ENCODE peak calls at places on chromosomes 11 and 22, in nine cellular contexts. N is stimulated activated CD4-positive, alpha-beta T cell treated with anti-CD3 and anti-CD28 coated beads, Interleukin-4, amount 100 ng/mL, for 48 hours; C is activated CD8-positive, alpha-beta memory T cell treated with anti-CD3 and anti-CD28 coated beads, Interleukin-2, amount 50 U/mL, for 4 hours; X is keratinocyte; V is K562; U is activated T-helper 9 cell treated with anti-CD3 and anti-CD28 coated beads, Interleukin-2, amount 50 U/mL, for 16 hours; E is brain microvascular endothelial cell; A is CD4-positive, alpha-beta T cell; F is HEK293T. L is an unnamed sample.

GRCh38 chr22:35842954-35843353 is 125.3 kb downstream of the APOL5 start:
- DNase-seq in C (no peak), X (no peak), U (no peak), A (no peak), N (no peak), F (peak), E (peak), V (peak), L (no peak)

GRCh38 chr11:74319139-74319538 is 7.7 kb upstream of the P4HA3 start:
- DNase-seq in E (peak), N (no peak), V (no peak), U (no peak), A (no peak), F (no peak), C (no peak), X (peak), L (no peak)

GRCh38 chr22:39954584-39955055 is 5.6 kb upstream of the TMA7B start:
- DNase-seq in E (peak), F (no peak), A (no peak), V (no peak), X (no peak), U (no peak), N (no peak), C (no peak), L (no peak)

GRCh38 chr11:68032003-68032402 is 1.5 kb downstream of the NDUFS8 start:
- DNase-seq in X (no peak), U (no peak), A (no peak), V (no peak), C (no peak), N (no peak), F (no peak), E (no peak), L (no peak)

GRCh38 chr22:48268771-48269552 is 1506.5 kb downstream of the TBC1D22A start:
- DNase-seq in X (no peak), E (no peak), C (no peak), A (no peak), V (no peak), F (no peak), U (no peak), N (no peak), L (no peak)

GRCh38 chr11:58301576-58301975 is 33.5 kb upstream of the OR10W1 start:
- DNase-seq in X (peak), V (no peak), A (no peak), E (peak), F (no peak), C (no peak), N (no peak), U (no peak), L (no peak)

GRCh38 chr11:79663012-79663411 is 222.2 kb upstream of the TENM4 start:
- DNase-seq in A (no peak), E (no peak), V (no peak), C (no peak), X (no peak), F (no peak), U (no peak), N (no peak), L (no peak)

GRCh38 chr22:26561756-26562417 is 28.0 kb downstream of the TPST2 start:
- DNase-seq in X (no peak), A (no peak), N (no peak), C (no peak), F (no peak), V (no peak), E (no peak), U (no peak), L (no peak)

GRCh38 chr11:84261707-84262106 is 975.5 kb upstream of the CCDC90B start:
- DNase-seq in U (no peak), X (no peak), A (no peak), N (no peak), E (no peak), F (no peak), C (no peak), V (no peak), L (no peak)

GRCh38 chr11:46121724-46122477 is 647 bp upstream of the PHF21A start:
- DNase-seq in N (peak), C (peak), X (peak), E (peak), V (peak), U (peak), F (peak), A (peak), L (no peak)

GRCh38 chr11:59778122-59778521 is 22.9 kb downstream of the STX3 start:
- DNase-seq in F (no peak), N (no peak), X (no peak), V (no peak), A (no peak), C (no peak), E (no peak), U (no peak), L (no peak)

GRCh38 chr22:37971475-37972434 is 12.6 kb downstream of the SOX10 start:
- DNase-seq in V (no peak), C (no peak), N (no peak), U (no peak), X (no peak), E (no peak), A (no peak), F (no peak), L (no peak)

GRCh38 chr22:49946612-49947295 is 13.8 kb upstream of the PIM3 start:
- DNase-seq in N (no peak), E (no peak), F (no peak), V (no peak), C (no peak), U (no peak), A (no peak), X (no peak), L (no peak)

GRCh38 chr11:32881286-32881685 is 11.3 kb upstream of the QSER1 start:
- DNase-seq in C (no peak), F (no peak), U (no peak), A (no peak), N (no peak), E (no peak), V (no peak), X (no peak), L (no peak)

GRCh38 chr22:35894937-35895708 is 133.5 kb downstream of the RBFOX2 start:
- DNase-seq in U (no peak), F (peak), E (peak), X (peak), V (no peak), A (no peak), N (no peak), C (no peak), L (no peak)

GRCh38 chr11:4531666-4532065 is 13.3 kb upstream of the OR52M1 start:
- DNase-seq in X (no peak), F (no peak), N (no peak), V (no peak), A (no peak), U (no peak), E (no peak), C (no peak), L (no peak)

GRCh38 chr22:28893810-28894209 is 10.4 kb downstream of the ZNRF3 start:
- DNase-seq in E (no peak), N (no peak), X (no peak), A (no peak), U (no peak), V (no peak), C (no peak), F (no peak), L (no peak)

GRCh38 chr22:40637181-40638150 is 947 bp upstream of the MRTFA start:
- DNase-seq in A (no peak), U (peak), N (peak), V (peak), E (no peak), F (peak), C (peak), X (no peak), L (no peak)

GRCh38 chr11:126886636-126887035 is 113.9 kb downstream of the KIRREL3 start:
- DNase-seq in X (no peak), V (no peak), U (no peak), E (no peak), A (no peak), C (no peak), F (no peak), N (no peak), L (no peak)

GRCh38 chr11:60985991-60986915 is 14.8 kb downstream of the CD6 start:
- DNase-seq in N (peak), F (no peak), U (peak), X (peak), A (peak), V (no peak), E (peak), C (peak), L (no peak)

GRCh38 chr22:43269325-43270040 is 73.7 kb downstream of the SCUBE1 start:
- DNase-seq in A (no peak), F (no peak), X (no peak), E (no peak), N (no peak), V (no peak), C (no peak), U (no peak), L (no peak)

GRCh38 chr11:78380615-78381029 is 37.0 kb downstream of the GAB2 start:
- DNase-seq in F (no peak), E (peak), V (no peak), N (no peak), C (no peak), X (no peak), U (no peak), A (no peak), L (no peak)

GRCh38 chr11:132028380-132029240 is 658.2 kb downstream of the NTM start:
- DNase-seq in N (peak), C (no peak), F (no peak), A (no peak), U (no peak), X (peak), E (no peak), V (peak), L (peak)

GRCh38 chr11:66934971-66935779 is 23.0 kb downstream of the PC start:
- DNase-seq in N (no peak), E (no peak), V (peak), U (no peak), C (no peak), X (no peak), A (no peak), F (no peak), L (no peak)

GRCh38 chr22:22520667-22521602 is 865 bp upstream of the ZNF280A start:
- DNase-seq in X (no peak), A (no peak), C (no peak), V (peak), U (no peak), F (no peak), E (no peak), N (no peak), L (no peak)

GRCh38 chr11:706439-706956 is 467 bp downstream of the EPS8L2 start:
- DNase-seq in U (no peak), X (no peak), E (no peak), A (no peak), V (peak), F (no peak), C (no peak), N (no peak), L (no peak)

GRCh38 chr11:17813391-17814059 is 78.9 kb downstream of the KCNC1 start:
- DNase-seq in C (no peak), E (no peak), V (no peak), A (no peak), X (no peak), F (no peak), U (no peak), N (no peak), L (no peak)

GRCh38 chr11:110196241-110196754 is 100.1 kb downstream of the RDX start:
- DNase-seq in X (peak), V (no peak), F (no peak), A (no peak), C (no peak), U (no peak), E (peak), N (no peak), L (no peak)

GRCh38 chr11:128687321-128687720 is 6.6 kb upstream of the FLI1 start:
- DNase-seq in C (no peak), N (no peak), U (no peak), E (no peak), V (peak), F (no peak), A (no peak), X (no peak), L (peak)

GRCh38 chr11:45880772-45881570 is 4.5 kb upstream of the MAPK8IP1 start:
- DNase-seq in A (no peak), X (no peak), N (no peak), E (no peak), F (no peak), U (no peak), C (no peak), V (no peak), L (no peak)

GRCh38 chr11:80186687-80187086 is 745.9 kb upstream of the TENM4 start:
- DNase-seq in X (no peak), E (no peak), A (no peak), U (no peak), N (no peak), V (no peak), C (no peak), F (no peak), L (no peak)

GRCh38 chr11:77195071-77195705 is 67.1 kb downstream of the MYO7A start:
- DNase-seq in C (no peak), U (no peak), E (no peak), A (no peak), X (no peak), F (no peak), V (no peak), N (no peak), L (no peak)

GRCh38 chr11:57256119-57256518 is 19.1 kb upstream of the APLNR start:
- DNase-seq in E (no peak), V (no peak), U (no peak), C (no peak), A (no peak), F (no peak), N (no peak), X (no peak), L (no peak)

GRCh38 chr22:39967103-39967829 is 7.1 kb downstream of the TMA7B start:
- DNase-seq in C (no peak), X (no peak), V (no peak), N (no peak), A (no peak), E (peak), U (no peak), F (no peak), L (no peak)

L was measured in GM12891.